ENCODE peak calls at places on chromosome 20, in five cellular contexts. L is ELF-1, F is mucosa of descending colon, V is AG20443, C is MM.1S. U is an unnamed sample.

GRCh38 chr20:52975024-52975732 is 3.0 kb downstream of the TSHZ2 start:
- DNase-seq in L (no peak), F (no peak), V (no peak), C (no peak), U (no peak)

GRCh38 chr20:13221313-13221672 is 219 bp downstream of the ISM1 start:
- DNase-seq in L (no peak), F (no peak), V (no peak), C (no peak), U (no peak)

GRCh38 chr20:20525756-20526155 is 157.9 kb downstream of the INSM1 start:
- DNase-seq in L (no peak), F (no peak), V (no peak), C (no peak), U (no peak)

GRCh38 chr20:40960101-40960500 is 68.5 kb upstream of the TOP1 start:
- DNase-seq in L (no peak), F (no peak), V (no peak), C (no peak), U (no peak)

GRCh38 chr20:59121714-59122376 is 41.8 kb upstream of the ZNF831 start:
- DNase-seq in L (peak; percentile 6), F (no peak), V (no peak), C (no peak), U (peak; percentile 71)

GRCh38 chr20:37055276-37055675 is 40.5 kb downstream of the RBL1 start:
- DNase-seq in L (no peak), F (no peak), V (no peak), C (no peak), U (no peak)

GRCh38 chr20:32737371-32738223 is 5.7 kb downstream of the COMMD7 start:
- DNase-seq in L (no peak), F (no peak), V (peak; percentile 45), C (no peak), U (no peak)

GRCh38 chr20:29878281-29878741 is 1379.2 kb upstream of the DEFB115 start:
- DNase-seq in L (peak; percentile 75), F (peak; percentile 26), V (no peak), C (no peak), U (peak; percentile 36)

GRCh38 chr20:3432844-3433243 is 25.4 kb upstream of the DNAAF9 start:
- DNase-seq in L (no peak), F (no peak), V (no peak), C (no peak), U (no peak)

GRCh38 chr20:1330075-1330830 is 1.3 kb upstream of the SDCBP2 start:
- DNase-seq in L (no peak), F (peak; percentile 82), V (peak; percentile 16), C (no peak), U (peak; percentile 12)

GRCh38 chr20:47361268-47361665 is 4.8 kb upstream of the ZMYND8 start:
- DNase-seq in L (no peak), F (no peak), V (no peak), C (no peak), U (no peak)

U was measured in endodermal cell.